ENCODE peak calls at places on chromosomes 5 and 9, in five cellular contexts. Z, B, M, F and Y are unnamed samples.

GRCh38 chr5:131649160-131649559 is 14.1 kb upstream of the RAPGEF6 start:
- DNase-seq in F (no peak), Z (no peak), B (no peak), M (no peak), Y (peak; percentile 26)

GRCh38 chr5:67606586-67606947 is 410.0 kb upstream of the CD180 start:
- DNase-seq in B (no peak), M (no peak), Z (no peak), F (no peak), Y (no peak)

GRCh38 chr9:8816361-8816760 is 1016.8 kb upstream of the DMAC1 start:
- DNase-seq in Z (peak; percentile 43), M (no peak), B (no peak), F (no peak), Y (no peak)

GRCh38 chr9:127123239-127123935 is 952 bp upstream of the ANGPTL2 start:
- DNase-seq in M (no peak), Z (no peak), F (no peak), B (no peak), Y (peak; percentile 41)

GRCh38 chr5:154059039-154059430 is 20.3 kb downstream of the MFAP3 start:
- DNase-seq in Z (no peak), M (no peak), B (no peak), F (no peak), Y (no peak)

GRCh38 chr5:24855485-24855884 is 210.7 kb upstream of the CDH10 start:
- DNase-seq in B (no peak), M (no peak), Z (no peak), F (no peak), Y (no peak)

GRCh38 chr9:95116002-95116819 is 201.3 kb downstream of the FANCC start:
- DNase-seq in Z (no peak), B (no peak), M (no peak), F (no peak), Y (no peak)

GRCh38 chr9:68733021-68733405 is 28.0 kb downstream of the PIP5K1B start:
- DNase-seq in B (no peak), Z (no peak), F (no peak), M (no peak), Y (no peak)

GRCh38 chr9:8736805-8737204 is 937.2 kb upstream of the DMAC1 start:
- DNase-seq in B (no peak), M (no peak), Z (no peak), F (no peak), Y (no peak)

GRCh38 chr5:114839360-114839759 is 330.3 kb downstream of the TRIM36 start:
- DNase-seq in F (peak; percentile 41), Z (no peak), M (no peak), B (no peak), Y (no peak)

GRCh38 chr9:136686794-136687711 is at the start of gene AGPAT2:
- DNase-seq in Z (peak; percentile 34), F (peak; percentile 95), B (peak; percentile 94), M (peak; percentile 64), Y (peak; percentile 39)

GRCh38 chr9:76688471-76689238 is 75.6 kb upstream of the PCA3 start:
- DNase-seq in F (no peak), M (no peak), Z (no peak), B (no peak), Y (peak; percentile 55)

GRCh38 chr9:129889936-129890717 is 54.9 kb downstream of the USP20 start:
- DNase-seq in F (peak; percentile 90), M (peak; percentile 78), Z (no peak), B (no peak), Y (no peak)

GRCh38 chr9:17532461-17532860 is 46.4 kb upstream of the SH3GL2 start:
- DNase-seq in B (no peak), F (no peak), Z (no peak), M (no peak), Y (no peak)

GRCh38 chr5:107502711-107503110 is 168.0 kb downstream of the EFNA5 start:
- DNase-seq in B (no peak), M (no peak), Z (peak; percentile 62), F (no peak), Y (no peak)

GRCh38 chr9:92564479-92564878 is 28.7 kb upstream of the ECM2 start:
- DNase-seq in Z (no peak), M (no peak), B (no peak), F (no peak), Y (peak; percentile 23)